ENCODE peak calls at places on chromosomes 11 and 22, in seven cellular contexts. P is cardiac muscle cell; M is adrenal gland; Q is ascending aorta; A is right atrium auricular region; Z is neuronal stem cell; N is CD4-positive, CD25-positive, alpha-beta regulatory T cell. L is an unnamed sample.

GRCh38 chr11:64289011-64289564 is 2.0 kb upstream of the KCNK4 start:
- DNase-seq in N (no peak), P (no peak), A (no peak), Q (no peak), M (no peak), Z (no peak), L (no peak)

GRCh38 chr11:83521647-83522596 is 235.8 kb upstream of the CCDC90B start:
- DNase-seq in M (no peak), A (no peak), Q (no peak), Z (no peak), N (no peak), P (peak; percentile 1), L (no peak)

GRCh38 chr11:77069336-77069968 is 2.7 kb downstream of the CAPN5 start:
- DNase-seq in N (no peak), M (no peak), Q (no peak), A (peak; percentile 55), Z (no peak), P (no peak), L (no peak)

GRCh38 chr11:114846040-114846791 is 167.9 kb downstream of the NXPE2 start:
- DNase-seq in A (no peak), Q (no peak), Z (no peak), N (no peak), M (peak; percentile 7), P (peak; percentile 3), L (no peak)

GRCh38 chr11:86072211-86072610 is 3.3 kb upstream of the PICALM start:
- DNase-seq in Z (no peak), N (no peak), Q (no peak), P (no peak), M (no peak), A (no peak), L (no peak)

GRCh38 chr11:111851067-111851466 is 20.3 kb downstream of the ALG9 start:
- DNase-seq in M (no peak), N (no peak), P (no peak), A (no peak), Q (no peak), Z (no peak), L (no peak)

GRCh38 chr11:45593992-45594391 is 71.4 kb downstream of the CHST1 start:
- DNase-seq in P (no peak), Q (no peak), A (no peak), N (no peak), M (no peak), Z (no peak), L (no peak)

GRCh38 chr11:114272311-114272710 is 23.9 kb upstream of the NNMT start:
- DNase-seq in Z (no peak), A (no peak), P (no peak), Q (no peak), N (no peak), M (no peak), L (no peak)

GRCh38 chr11:1116104-1116503 is 41.4 kb downstream of the MUC2 start:
- DNase-seq in N (no peak), P (no peak), Q (no peak), A (no peak), Z (no peak), M (peak; percentile 1), L (no peak)

GRCh38 chr11:58629857-58630256 is 7.4 kb downstream of the CNTF start:
- DNase-seq in N (no peak), P (peak; percentile 79), Q (no peak), Z (no peak), M (peak; percentile 33), A (no peak), L (no peak)

GRCh38 chr11:7892751-7893356 is 38.2 kb downstream of the OR10A6 start:
- DNase-seq in A (no peak), P (peak; percentile 76), N (no peak), M (no peak), Z (peak; percentile 35), Q (no peak), L (no peak)

GRCh38 chr22:26527574-26528465 is 15.5 kb upstream of the TFIP11 start:
- DNase-seq in A (no peak), N (no peak), Q (no peak), Z (no peak), M (peak; percentile 27), P (no peak), L (no peak)

DNA sequence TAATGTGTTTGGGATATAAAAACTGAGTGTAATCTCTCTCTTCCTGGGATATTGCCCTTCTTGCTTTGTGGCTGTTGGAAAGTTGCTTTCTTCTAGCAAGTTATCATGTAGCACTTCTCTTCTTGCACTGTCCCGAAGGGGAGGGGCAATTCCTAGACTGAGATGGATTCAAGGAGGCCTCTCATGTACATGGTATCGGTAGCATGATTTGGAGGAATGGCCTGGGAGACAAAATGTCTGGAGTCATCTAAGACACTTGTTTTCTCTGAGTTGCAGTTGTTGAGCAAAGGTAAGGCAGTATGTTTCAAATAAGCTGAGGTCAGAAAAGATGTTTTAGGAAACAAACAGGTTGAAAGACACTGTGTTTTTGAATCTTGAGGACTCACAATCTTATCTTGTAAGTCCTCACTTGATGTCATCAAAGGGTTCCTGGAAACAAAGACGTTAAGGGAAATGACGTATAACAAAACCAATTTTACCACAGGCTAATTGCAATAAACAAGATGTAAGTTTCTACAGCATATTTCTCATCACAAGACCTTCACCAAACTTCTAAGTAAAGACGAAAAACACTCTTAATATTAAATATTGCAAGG is 433.6 kb upstream of the FAT3 start:
- DNase-seq in Q (no peak), P (no peak), A (no peak), Z (no peak), N (no peak), M (no peak), L (no peak)
- H3K9me3 ChIP-seq in Q (no peaks in the 10 kb centered on the region), P (no peaks in the 10 kb centered on the region), A (no peaks in the 10 kb centered on the region), Z (no peaks in the 10 kb centered on the region), N (no peaks in the 10 kb centered on the region), M (no peaks in the 10 kb centered on the region), L (no peaks in the 10 kb centered on the region)

GRCh38 chr22:37690901-37691504 is 4.9 kb downstream of the NOL12 start:
- DNase-seq in P (no peak), A (no peak), Q (no peak), N (no peak), M (peak; percentile 83), Z (no peak), L (no peak)
- H3K4me1 ChIP-seq in P (no peaks in the 10 kb centered on the region), A (peaks cover 15% of the 10 kb centered on the region), Q (peaks cover 9% of the 10 kb centered on the region), N (peaks cover 16% of the 10 kb centered on the region), M (peaks cover 22% of the 10 kb centered on the region), Z (peaks cover 4% of the 10 kb centered on the region), L (peaks cover 13% of the 10 kb centered on the region)

GRCh38 chr11:16607675-16608644 is 130.5 kb upstream of the C11orf58 start:
- DNase-seq in P (peak; percentile 77), Z (peak; percentile 88), N (no peak), Q (peak; percentile 61), M (peak; percentile 87), A (peak; percentile 87), L (no peak)

GRCh38 chr11:16610213-16610737 is 128.2 kb upstream of the C11orf58 start:
- DNase-seq in Z (no peak), Q (no peak), N (no peak), P (no peak), M (no peak), A (no peak), L (no peak)

GRCh38 chr11:16610738-16611388 is 127.6 kb upstream of the C11orf58 start:
- DNase-seq in M (no peak), N (no peak), Z (no peak), A (no peak), Q (no peak), P (no peak), L (no peak)

GRCh38 chr11:16611395-16612233 is 126.8 kb upstream of the C11orf58 start:
- DNase-seq in A (no peak), Z (peak; percentile 36), Q (no peak), P (no peak), N (no peak), M (no peak), L (no peak)

GRCh38 chr11:16609769-16610168 is 128.7 kb upstream of the C11orf58 start:
- DNase-seq in N (no peak), M (no peak), P (no peak), Q (no peak), Z (no peak), A (no peak), L (no peak)
- H3K27ac ChIP-seq in N (no peak overlapping the region), M (no peak overlapping the region), P (no peak overlapping the region), Q (no peak overlapping the region), Z (no peak overlapping the region), A (no peak overlapping the region), L (no peak overlapping the region)

GRCh38 chr22:47445716-47446290 is 683.4 kb downstream of the TBC1D22A start:
- DNase-seq in M (no peak), N (no peak), Q (no peak), Z (no peak), P (no peak), A (peak; percentile 21), L (no peak)
- H3K9me3 ChIP-seq in M (no peaks in the 10 kb centered on the region), N (peaks cover 11% of the 10 kb centered on the region), Q (no peaks in the 10 kb centered on the region), Z (peaks cover 79% of the 10 kb centered on the region), P (no peaks in the 10 kb centered on the region), A (no peaks in the 10 kb centered on the region), L (no peaks in the 10 kb centered on the region)

DNA sequence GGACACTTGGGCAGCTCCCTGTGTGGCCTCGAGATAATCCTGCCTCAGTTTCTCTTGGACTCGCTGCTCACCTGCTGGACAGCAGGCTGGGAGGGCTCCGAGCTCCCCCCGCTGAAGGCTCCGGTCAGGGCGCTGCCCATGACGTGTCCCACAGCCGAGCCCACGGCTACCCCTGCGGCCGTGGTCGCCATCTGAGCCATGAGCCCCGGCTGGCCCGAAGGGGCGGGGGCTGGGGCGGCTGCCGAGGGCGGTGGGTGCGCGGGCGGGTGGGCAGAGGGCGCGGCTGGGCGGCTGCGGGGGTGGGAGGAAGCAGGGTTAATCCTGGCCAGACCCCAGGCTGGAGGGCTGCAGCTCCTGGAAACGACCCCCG is 484 bp downstream of the CHCHD10 start:
- DNase-seq in M (no peak), Z (no peak), N (no peak), Q (no peak), P (no peak), A (no peak), L (no peak)
- H3K4me1 ChIP-seq in M (peaks cover 36% of the 10 kb centered on the region), Z (peaks cover 30% of the 10 kb centered on the region), N (peaks cover 44% of the 10 kb centered on the region), Q (peaks cover 23% of the 10 kb centered on the region), P (peaks cover 26% of the 10 kb centered on the region), A (peaks cover 62% of the 10 kb centered on the region), L (peaks cover 66% of the 10 kb centered on the region)

DNA sequence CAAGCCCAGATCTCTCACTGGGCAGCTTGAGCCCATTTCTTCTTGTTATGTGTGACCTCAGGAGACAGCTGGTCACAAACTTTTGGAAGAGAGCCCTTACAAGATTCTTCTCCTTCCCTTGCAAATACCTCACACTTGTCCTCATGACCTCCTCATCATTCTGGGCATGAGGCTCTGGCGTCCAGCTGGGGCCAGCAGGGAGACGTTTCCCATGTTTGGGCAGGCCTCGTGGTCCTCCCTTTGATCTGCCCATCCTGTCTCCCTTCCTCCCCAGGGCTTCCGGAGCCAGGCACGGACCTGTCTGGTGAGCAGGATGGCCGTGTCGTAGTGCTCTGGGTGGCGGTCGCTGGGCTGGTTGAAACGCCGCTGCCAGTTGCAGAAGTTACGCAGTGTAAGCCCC is 9.7 kb downstream of the ADAMTS8 start:
- DNase-seq in M (no peak), Z (no peak), Q (no peak), N (no peak), A (no peak), P (no peak), L (no peak)
- H3K27ac ChIP-seq in M (no peak overlapping the region), Z (no peak overlapping the region), Q (peak overlapping the region; percentile 15), N (no peak overlapping the region), A (no peak overlapping the region), P (no peak overlapping the region), L (no peak overlapping the region)

GRCh38 chr11:3357302-3357701 is 21.6 kb downstream of the ZNF195 start:
- DNase-seq in A (no peak), P (no peak), Q (no peak), M (no peak), Z (no peak), N (no peak), L (no peak)
- H3K9me3 ChIP-seq in A (peaks cover 83% of the 10 kb centered on the region), P (peaks cover 7% of the 10 kb centered on the region), Q (peaks cover 73% of the 10 kb centered on the region), M (peaks cover 8% of the 10 kb centered on the region), Z (peaks cover 45% of the 10 kb centered on the region), N (peaks cover 97% of the 10 kb centered on the region), L (peaks cover 56% of the 10 kb centered on the region)